ENCODE peak calls at places on chromosome 7, in eight cellular contexts. P is EH, D is GM13977, X is activated T-helper 1 cell treated with Interleukin-2 at 50 U/mL for 16 hours, V is C1 segment of cervical spinal cord, S is DMS53, F is GM23248, K is H7. L is an unnamed sample.

GRCh38 chr7:30921951-30922401 is 10.3 kb downstream of the AQP1 start:
- DNase-seq in P (no peak), D (no peak), X (no peak), V (no peak), S (no peak), F (no peak), K (peak), L (no peak)

GRCh38 chr7:64849250-64849923 is 53.7 kb upstream of the ZNF273 start:
- DNase-seq in P (no peak), D (no peak), X (no peak), V (no peak), S (peak), F (peak), K (no peak), L (peak)

GRCh38 chr7:143876218-143876617 is 25.8 kb downstream of the TCAF1 start:
- DNase-seq in P (no peak), D (no peak), X (no peak), V (no peak), S (no peak), F (no peak), K (no peak), L (no peak)

GRCh38 chr7:147990837-147991236 is 599.7 kb upstream of the C7orf33 start:
- DNase-seq in P (no peak), D (no peak), X (no peak), V (no peak), S (peak), F (no peak), K (no peak), L (no peak)

GRCh38 chr7:106944035-106944665 is 79.1 kb downstream of the PIK3CG start:
- DNase-seq in P (no peak), D (no peak), X (no peak), V (no peak), S (no peak), F (no peak), K (peak), L (no peak)

GRCh38 chr7:51123322-51124021 is 193.1 kb downstream of the COBL start:
- DNase-seq in P (peak), D (no peak), X (no peak), V (peak), S (no peak), F (peak), K (no peak), L (peak)

GRCh38 chr7:51064688-51065087 is 251.9 kb downstream of the COBL start:
- DNase-seq in P (no peak), D (no peak), X (no peak), V (no peak), S (no peak), F (no peak), K (no peak), L (no peak)

GRCh38 chr7:112876877-112877276 is 86.7 kb upstream of the TMEM168 start:
- DNase-seq in P (peak), D (no peak), X (no peak), V (no peak), S (peak), F (peak), K (no peak), L (peak)

GRCh38 chr7:128425851-128426250 is 16.1 kb upstream of the IMPDH1 start:
- DNase-seq in P (peak), D (peak), X (peak), V (no peak), S (peak), F (peak), K (peak), L (peak)

GRCh38 chr7:28700790-28701203 is 257.3 kb downstream of the TRIL start:
- DNase-seq in P (peak), D (no peak), X (no peak), V (no peak), S (no peak), F (peak), K (no peak), L (no peak)

GRCh38 chr7:139691253-139691781 is 86.5 kb downstream of the HIPK2 start:
- DNase-seq in P (no peak), D (no peak), X (no peak), V (peak), S (no peak), F (no peak), K (peak), L (no peak)

GRCh38 chr7:112173214-112173905 is 32.8 kb downstream of the DOCK4 start:
- DNase-seq in P (no peak), D (no peak), X (no peak), V (peak), S (no peak), F (no peak), K (no peak), L (no peak)

GRCh38 chr7:140176271-140176701 is 497 bp downstream of the KDM7A start:
- DNase-seq in P (peak), D (peak), X (no peak), V (no peak), S (peak), F (peak), K (no peak), L (no peak)

GRCh38 chr7:141045842-141046630 is 27.8 kb upstream of the TMEM178B start:
- DNase-seq in P (peak), D (no peak), X (no peak), V (no peak), S (no peak), F (peak), K (no peak), L (no peak)

GRCh38 chr7:77338260-77338659 is 77.9 kb downstream of the GSAP start:
- DNase-seq in P (no peak), D (no peak), X (no peak), V (no peak), S (no peak), F (no peak), K (no peak), L (no peak)

GRCh38 chr7:92754756-92755581 is 81.4 kb downstream of the CDK6 start:
- DNase-seq in P (no peak), D (no peak), X (no peak), V (peak), S (no peak), F (no peak), K (no peak), L (no peak)

GRCh38 chr7:42189535-42189934 is 47.5 kb downstream of the GLI3 start:
- DNase-seq in P (peak), D (no peak), X (no peak), V (no peak), S (no peak), F (peak), K (no peak), L (peak)

GRCh38 chr7:103011650-103012049 is 62.9 kb downstream of the FBXL13 start:
- DNase-seq in P (peak), D (no peak), X (no peak), V (no peak), S (peak), F (peak), K (no peak), L (no peak)

GRCh38 chr7:45592230-45592991 is 18.2 kb downstream of the ADCY1 start:
- DNase-seq in P (no peak), D (no peak), X (no peak), V (peak), S (no peak), F (no peak), K (no peak), L (no peak)

GRCh38 chr7:151517601-151518104 is 2.0 kb downstream of the RHEB start:
- DNase-seq in P (no peak), D (no peak), X (no peak), V (no peak), S (no peak), F (no peak), K (no peak), L (no peak)

GRCh38 chr7:115662120-115662519 is 368.4 kb downstream of the TFEC start:
- DNase-seq in P (peak), D (no peak), X (no peak), V (no peak), S (peak), F (peak), K (no peak), L (peak)

GRCh38 chr7:4103352-4104091 is 578.6 kb upstream of the FOXK1 start:
- DNase-seq in P (no peak), D (no peak), X (no peak), V (no peak), S (peak), F (no peak), K (peak), L (peak)

GRCh38 chr7:139124084-139124914 is 14.8 kb upstream of the ZC3HAV1 start:
- DNase-seq in P (no peak), D (no peak), X (no peak), V (no peak), S (peak), F (no peak), K (no peak), L (no peak)

GRCh38 chr7:66310620-66311019 is 105.5 kb downstream of the TPST1 start:
- DNase-seq in P (no peak), D (no peak), X (no peak), V (no peak), S (no peak), F (no peak), K (no peak), L (no peak)

GRCh38 chr7:96708872-96709271 is 774 bp downstream of the SEM1 start:
- DNase-seq in P (no peak), D (no peak), X (no peak), V (no peak), S (no peak), F (no peak), K (no peak), L (no peak)

GRCh38 chr7:130893441-130893894 is 159.5 kb upstream of the KLF14 start:
- DNase-seq in P (peak), D (no peak), X (no peak), V (no peak), S (peak), F (peak), K (no peak), L (no peak)

GRCh38 chr7:28062197-28062988 is 118.2 kb downstream of the JAZF1 start:
- DNase-seq in P (peak), D (peak), X (no peak), V (peak), S (peak), F (peak), K (peak), L (peak)

GRCh38 chr7:38881947-38882684 is 26.9 kb downstream of the VPS41 start:
- DNase-seq in P (no peak), D (no peak), X (no peak), V (no peak), S (no peak), F (no peak), K (no peak), L (peak)

L was measured in foreskin keratinocyte.